ENCODE peak calls at places on chromosomes 5 and 9, in seven cellular contexts. One of them, this sample, is unnamed.

GRCh38 chr9:133714606-133715294 is 23.4 kb downstream of the SARDH start:
- DNase-seq in lung: no peak
- DNase-seq in transverse colon: no peak
- DNase-seq in CD4-positive, CD25-positive, alpha-beta regulatory T cell: no peak
- DNase-seq in right cardiac atrium: peak; percentile 82
- DNase-seq in uterus: peak; percentile 67
- DNase-seq in effector memory CD4-positive, alpha-beta T cell: no peak
- DNase-seq in this sample: peak; percentile 57

GRCh38 chr9:34490760-34491159 is 32.0 kb downstream of the ENHO start:
- DNase-seq in effector memory CD4-positive, alpha-beta T cell: no peak
- DNase-seq in uterus: no peak
- DNase-seq in transverse colon: no peak
- DNase-seq in CD4-positive, CD25-positive, alpha-beta regulatory T cell: no peak
- DNase-seq in right cardiac atrium: no peak
- DNase-seq in lung: no peak
- DNase-seq in this sample: no peak

GRCh38 chr9:16268037-16269010 is 602.1 kb downstream of the BNC2 start:
- DNase-seq in transverse colon: no peak
- DNase-seq in CD4-positive, CD25-positive, alpha-beta regulatory T cell: no peak
- DNase-seq in right cardiac atrium: no peak
- DNase-seq in effector memory CD4-positive, alpha-beta T cell: no peak
- DNase-seq in uterus: no peak
- DNase-seq in lung: no peak
- DNase-seq in this sample: no peak

GRCh38 chr5:180006116-180006515 is 65.4 kb downstream of the RNF130 start:
- DNase-seq in effector memory CD4-positive, alpha-beta T cell: no peak
- DNase-seq in transverse colon: no peak
- DNase-seq in uterus: no peak
- DNase-seq in CD4-positive, CD25-positive, alpha-beta regulatory T cell: no peak
- DNase-seq in lung: no peak
- DNase-seq in right cardiac atrium: no peak
- DNase-seq in this sample: no peak

GRCh38 chr9:133103183-133103986 is 17.7 kb downstream of the RALGDS start:
- DNase-seq in uterus: peak; percentile 65
- DNase-seq in effector memory CD4-positive, alpha-beta T cell: no peak
- DNase-seq in lung: peak; percentile 74
- DNase-seq in right cardiac atrium: peak; percentile 66
- DNase-seq in transverse colon: peak; percentile 77
- DNase-seq in CD4-positive, CD25-positive, alpha-beta regulatory T cell: peak; percentile 41
- DNase-seq in this sample: peak; percentile 78

GRCh38 chr9:131732636-131733340 is 7.1 kb downstream of the RAPGEF1 start:
- DNase-seq in lung: no peak
- DNase-seq in transverse colon: no peak
- DNase-seq in CD4-positive, CD25-positive, alpha-beta regulatory T cell: peak; percentile 91
- DNase-seq in uterus: no peak
- DNase-seq in right cardiac atrium: no peak
- DNase-seq in effector memory CD4-positive, alpha-beta T cell: peak; percentile 42
- DNase-seq in this sample: peak; percentile 60

GRCh38 chr5:2550479-2550878 is 201.0 kb downstream of the IRX2 start:
- DNase-seq in effector memory CD4-positive, alpha-beta T cell: no peak
- DNase-seq in CD4-positive, CD25-positive, alpha-beta regulatory T cell: no peak
- DNase-seq in right cardiac atrium: no peak
- DNase-seq in transverse colon: no peak
- DNase-seq in uterus: no peak
- DNase-seq in lung: no peak
- DNase-seq in this sample: no peak

GRCh38 chr5:79759436-79759835 is 69.8 kb downstream of the CMYA5 start:
- DNase-seq in lung: no peak
- DNase-seq in effector memory CD4-positive, alpha-beta T cell: no peak
- DNase-seq in uterus: peak; percentile 50
- DNase-seq in right cardiac atrium: no peak
- DNase-seq in CD4-positive, CD25-positive, alpha-beta regulatory T cell: no peak
- DNase-seq in transverse colon: no peak
- DNase-seq in this sample: no peak

GRCh38 chr5:453725-454481 is 10.9 kb downstream of the EXOC3 start:
- DNase-seq in uterus: peak; percentile 6
- DNase-seq in right cardiac atrium: no peak
- DNase-seq in transverse colon: peak; percentile 6
- DNase-seq in lung: no peak
- DNase-seq in CD4-positive, CD25-positive, alpha-beta regulatory T cell: peak; percentile 54
- DNase-seq in effector memory CD4-positive, alpha-beta T cell: no peak
- DNase-seq in this sample: peak; percentile 9

GRCh38 chr9:81546498-81546897 is 142.8 kb downstream of the TLE1 start:
- DNase-seq in lung: no peak
- DNase-seq in right cardiac atrium: no peak
- DNase-seq in uterus: no peak
- DNase-seq in CD4-positive, CD25-positive, alpha-beta regulatory T cell: no peak
- DNase-seq in effector memory CD4-positive, alpha-beta T cell: no peak
- DNase-seq in transverse colon: no peak
- DNase-seq in this sample: no peak

GRCh38 chr5:110356687-110357086 is 369.8 kb downstream of the TMEM232 start:
- DNase-seq in uterus: no peak
- DNase-seq in CD4-positive, CD25-positive, alpha-beta regulatory T cell: no peak
- DNase-seq in lung: no peak
- DNase-seq in right cardiac atrium: no peak
- DNase-seq in effector memory CD4-positive, alpha-beta T cell: no peak
- DNase-seq in transverse colon: no peak
- DNase-seq in this sample: no peak

GRCh38 chr5:59089767-59090166 is 506.9 kb downstream of the RAB3C start:
- DNase-seq in lung: no peak
- DNase-seq in right cardiac atrium: no peak
- DNase-seq in uterus: no peak
- DNase-seq in effector memory CD4-positive, alpha-beta T cell: no peak
- DNase-seq in CD4-positive, CD25-positive, alpha-beta regulatory T cell: no peak
- DNase-seq in transverse colon: no peak
- DNase-seq in this sample: no peak

GRCh38 chr5:135883441-135883840 is 12.2 kb downstream of the IL9 start:
- DNase-seq in right cardiac atrium: no peak
- DNase-seq in effector memory CD4-positive, alpha-beta T cell: no peak
- DNase-seq in transverse colon: no peak
- DNase-seq in lung: no peak
- DNase-seq in CD4-positive, CD25-positive, alpha-beta regulatory T cell: no peak
- DNase-seq in uterus: no peak
- DNase-seq in this sample: no peak

DNA sequence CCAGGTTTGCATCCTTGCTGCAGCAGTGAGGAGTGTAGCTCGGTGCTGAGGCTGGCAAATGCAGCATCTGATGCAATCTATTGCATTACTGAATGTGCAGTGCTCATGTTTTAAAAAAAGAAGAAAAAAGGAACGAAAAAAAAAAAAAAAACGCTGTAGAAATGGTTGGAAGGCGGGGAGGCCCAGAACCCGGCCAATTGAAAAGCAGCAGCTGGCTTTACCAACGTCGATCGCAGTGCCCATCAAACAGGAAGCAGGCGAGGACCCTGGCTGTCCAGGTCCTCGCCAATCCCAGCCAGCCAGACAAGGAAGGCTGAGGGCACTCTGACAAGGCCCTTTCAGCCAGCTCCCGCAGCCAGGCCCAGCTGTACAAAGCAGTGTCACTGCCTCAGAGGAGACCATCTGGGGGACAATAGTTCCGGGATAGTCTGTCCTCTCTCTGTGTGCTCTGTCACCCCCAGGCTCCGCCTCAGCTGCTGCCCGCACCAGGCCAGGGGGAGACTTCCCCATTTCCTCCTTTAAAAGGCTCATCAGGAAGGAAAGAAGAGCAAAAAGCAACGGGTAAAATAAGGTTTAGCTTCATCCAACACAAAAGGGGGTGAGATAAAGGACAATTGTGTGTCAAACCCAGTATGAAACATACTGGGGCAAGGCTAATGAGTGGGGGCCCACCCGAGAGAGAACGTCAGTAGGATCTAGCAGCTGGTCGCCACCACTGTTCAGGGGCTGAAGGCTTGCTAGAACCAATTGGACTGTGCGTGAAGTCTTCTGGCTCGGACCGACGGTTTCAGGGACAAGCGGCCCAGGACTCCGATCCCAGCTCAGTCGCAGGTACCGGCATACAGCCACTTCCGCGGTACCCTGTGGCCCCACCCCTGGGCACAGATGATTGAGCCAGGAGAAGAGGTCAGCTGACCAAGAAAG is 21.6 kb upstream of the CPEB4 start:
- DNase-seq in lung: peak; percentile 35
- DNase-seq in CD4-positive, CD25-positive, alpha-beta regulatory T cell: no peak
- DNase-seq in effector memory CD4-positive, alpha-beta T cell: no peak
- DNase-seq in transverse colon: no peak
- DNase-seq in right cardiac atrium: peak; percentile 29
- DNase-seq in uterus: no peak
- DNase-seq in this sample: peak; percentile 45
- H3K4me1 ChIP-seq in lung: no peaks in the 10 kb centered on the region
- H3K4me1 ChIP-seq in CD4-positive, CD25-positive, alpha-beta regulatory T cell: no peaks in the 10 kb centered on the region
- H3K4me1 ChIP-seq in effector memory CD4-positive, alpha-beta T cell: no peaks in the 10 kb centered on the region
- H3K4me1 ChIP-seq in transverse colon: no peaks in the 10 kb centered on the region
- H3K4me1 ChIP-seq in right cardiac atrium: no peaks in the 10 kb centered on the region
- H3K4me1 ChIP-seq in uterus: no peaks in the 10 kb centered on the region
- H3K4me1 ChIP-seq in this sample: peaks cover 25% of the 10 kb centered on the region

GRCh38 chr5:108503986-108504385 is 122.1 kb upstream of the FBXL17 start:
- DNase-seq in uterus: no peak
- DNase-seq in CD4-positive, CD25-positive, alpha-beta regulatory T cell: no peak
- DNase-seq in lung: no peak
- DNase-seq in transverse colon: no peak
- DNase-seq in right cardiac atrium: no peak
- DNase-seq in effector memory CD4-positive, alpha-beta T cell: no peak
- DNase-seq in this sample: no peak

GRCh38 chr5:108505608-108506007 is 123.7 kb upstream of the FBXL17 start:
- DNase-seq in right cardiac atrium: no peak
- DNase-seq in lung: no peak
- DNase-seq in CD4-positive, CD25-positive, alpha-beta regulatory T cell: no peak
- DNase-seq in uterus: no peak
- DNase-seq in transverse colon: no peak
- DNase-seq in effector memory CD4-positive, alpha-beta T cell: no peak
- DNase-seq in this sample: no peak

GRCh38 chr5:108507631-108508030 is 125.7 kb upstream of the FBXL17 start:
- DNase-seq in uterus: no peak
- DNase-seq in transverse colon: no peak
- DNase-seq in effector memory CD4-positive, alpha-beta T cell: no peak
- DNase-seq in lung: no peak
- DNase-seq in CD4-positive, CD25-positive, alpha-beta regulatory T cell: no peak
- DNase-seq in right cardiac atrium: no peak
- DNase-seq in this sample: no peak

GRCh38 chr5:108504974-108505373 is 123.1 kb upstream of the FBXL17 start:
- DNase-seq in effector memory CD4-positive, alpha-beta T cell: no peak
- DNase-seq in lung: no peak
- DNase-seq in uterus: no peak
- DNase-seq in CD4-positive, CD25-positive, alpha-beta regulatory T cell: no peak
- DNase-seq in right cardiac atrium: no peak
- DNase-seq in transverse colon: no peak
- DNase-seq in this sample: no peak

DNA sequence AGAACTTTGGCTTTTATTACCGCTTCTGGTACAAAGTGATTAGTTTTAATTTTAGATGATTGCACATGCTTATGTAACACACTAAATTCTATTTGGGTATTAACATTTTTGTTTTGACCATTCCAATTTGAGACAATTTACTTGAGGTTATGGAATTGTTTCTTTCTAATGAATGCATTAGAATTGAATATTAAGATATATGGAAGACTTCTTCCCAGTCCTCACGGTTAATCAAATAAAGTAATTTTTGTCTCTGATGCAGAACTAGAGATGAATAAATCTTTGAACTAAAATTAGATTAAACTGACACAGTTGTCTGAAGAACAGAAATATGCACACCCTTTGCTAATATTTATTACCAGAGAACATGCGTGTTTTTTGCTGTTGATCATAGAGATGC is 127.1 kb upstream of the FBXL17 start:
- DNase-seq in CD4-positive, CD25-positive, alpha-beta regulatory T cell: no peak
- DNase-seq in uterus: no peak
- DNase-seq in right cardiac atrium: no peak
- DNase-seq in transverse colon: no peak
- DNase-seq in lung: no peak
- DNase-seq in effector memory CD4-positive, alpha-beta T cell: no peak
- DNase-seq in this sample: no peak
- H3K4me1 ChIP-seq in CD4-positive, CD25-positive, alpha-beta regulatory T cell: no peaks in the 10 kb centered on the region
- H3K4me1 ChIP-seq in uterus: no peaks in the 10 kb centered on the region
- H3K4me1 ChIP-seq in right cardiac atrium: no peaks in the 10 kb centered on the region
- H3K4me1 ChIP-seq in transverse colon: no peaks in the 10 kb centered on the region
- H3K4me1 ChIP-seq in lung: no peaks in the 10 kb centered on the region
- H3K4me1 ChIP-seq in effector memory CD4-positive, alpha-beta T cell: no peaks in the 10 kb centered on the region
- H3K4me1 ChIP-seq in this sample: no peaks in the 10 kb centered on the region

DNA sequence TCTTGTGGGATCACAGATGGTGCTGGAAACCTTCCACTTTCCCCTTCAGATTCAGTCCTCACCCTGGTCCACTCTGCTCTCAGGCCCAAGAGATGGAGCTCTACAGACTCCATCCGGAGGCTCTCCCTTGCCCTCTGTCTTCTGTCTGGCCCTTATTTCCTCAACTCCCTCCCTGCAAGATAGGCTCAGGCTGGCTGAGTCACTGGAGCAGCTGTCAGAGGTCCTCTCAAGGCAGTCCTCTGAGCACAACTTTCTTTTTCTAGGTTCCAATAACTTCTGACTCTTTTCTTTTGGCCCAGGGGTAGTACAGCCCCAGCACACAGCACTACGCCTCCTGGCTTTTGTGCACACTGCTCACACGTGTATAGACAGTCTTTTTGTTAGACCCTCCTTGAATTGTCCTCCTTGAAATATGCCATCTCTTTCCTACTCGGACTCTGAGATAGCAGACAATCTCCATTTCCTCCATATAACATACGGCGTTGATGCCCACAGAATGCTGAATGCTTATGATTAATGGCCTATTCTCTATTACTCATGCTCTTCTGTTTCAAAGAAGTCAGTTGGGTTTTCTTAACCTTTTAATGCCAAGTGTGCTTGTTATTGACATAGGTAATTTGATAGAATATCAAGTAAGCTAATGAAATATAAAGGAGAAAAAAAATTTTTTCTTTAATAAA is 193.1 kb downstream of the SLC12A2 start:
- DNase-seq in effector memory CD4-positive, alpha-beta T cell: no peak
- DNase-seq in uterus: no peak
- DNase-seq in right cardiac atrium: no peak
- DNase-seq in transverse colon: no peak
- DNase-seq in lung: no peak
- DNase-seq in CD4-positive, CD25-positive, alpha-beta regulatory T cell: no peak
- DNase-seq in this sample: no peak
- H3K4me1 ChIP-seq in effector memory CD4-positive, alpha-beta T cell: no peaks in the 10 kb centered on the region
- H3K4me1 ChIP-seq in uterus: no peaks in the 10 kb centered on the region
- H3K4me1 ChIP-seq in right cardiac atrium: no peaks in the 10 kb centered on the region
- H3K4me1 ChIP-seq in transverse colon: no peaks in the 10 kb centered on the region
- H3K4me1 ChIP-seq in lung: no peaks in the 10 kb centered on the region
- H3K4me1 ChIP-seq in CD4-positive, CD25-positive, alpha-beta regulatory T cell: no peaks in the 10 kb centered on the region
- H3K4me1 ChIP-seq in this sample: no peaks in the 10 kb centered on the region

DNA sequence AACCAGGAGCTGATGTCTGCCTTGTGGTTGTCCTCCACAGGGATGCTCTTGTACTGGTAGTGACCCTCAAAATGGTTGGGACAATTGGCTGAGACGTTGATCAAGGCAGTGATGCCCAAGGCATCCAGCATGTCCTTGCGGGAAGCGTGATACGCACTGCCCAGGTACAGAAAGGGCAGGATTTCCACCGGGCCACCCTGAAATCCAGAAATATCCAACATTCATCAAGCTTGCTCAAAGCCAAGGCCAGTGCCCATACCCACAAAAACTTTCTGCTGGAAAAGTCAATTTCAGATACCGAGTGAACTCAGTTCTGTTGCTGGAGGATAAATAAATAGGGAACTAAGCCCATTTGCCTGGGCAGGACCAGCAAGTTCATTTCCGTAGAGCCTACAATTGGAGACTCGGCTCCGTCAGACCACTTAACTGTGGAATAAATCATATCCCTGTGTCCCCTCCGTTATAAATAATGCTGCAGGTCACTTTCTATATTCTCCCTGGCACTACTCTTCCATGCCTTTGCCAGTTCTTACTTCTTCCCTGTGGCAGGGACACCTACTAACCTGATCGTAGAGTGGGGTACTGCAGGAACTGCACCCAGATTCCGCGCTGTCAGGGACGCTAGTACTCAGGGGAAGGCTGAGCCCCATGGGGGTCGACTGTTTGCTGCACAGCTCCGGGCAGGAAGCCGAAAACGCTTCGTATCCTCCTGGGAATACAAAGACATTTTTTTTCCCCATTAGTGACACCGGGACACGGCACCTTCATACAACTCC is 1.2 kb downstream of the DUSP1 start:
- DNase-seq in effector memory CD4-positive, alpha-beta T cell: no peak
- DNase-seq in lung: no peak
- DNase-seq in right cardiac atrium: peak; percentile 62
- DNase-seq in CD4-positive, CD25-positive, alpha-beta regulatory T cell: no peak
- DNase-seq in transverse colon: peak; percentile 46
- DNase-seq in uterus: no peak
- DNase-seq in this sample: peak; percentile 38
- H3K4me1 ChIP-seq in effector memory CD4-positive, alpha-beta T cell: peaks cover 54% of the 10 kb centered on the region
- H3K4me1 ChIP-seq in lung: no peaks in the 10 kb centered on the region
- H3K4me1 ChIP-seq in right cardiac atrium: peaks cover 6% of the 10 kb centered on the region
- H3K4me1 ChIP-seq in CD4-positive, CD25-positive, alpha-beta regulatory T cell: peaks cover 75% of the 10 kb centered on the region
- H3K4me1 ChIP-seq in transverse colon: peaks cover 24% of the 10 kb centered on the region
- H3K4me1 ChIP-seq in uterus: peaks cover 3% of the 10 kb centered on the region
- H3K4me1 ChIP-seq in this sample: peaks cover 60% of the 10 kb centered on the region

This sample was measured in body of pancreas.